ENCODE peak calls at places on chromosomes 5 and 9, in eight cellular contexts. B is Right ventricle myocardium superior; N is naive B cell; Q is left colon; G is WTC11; R is T-helper 17 cell; H is activated CD4-positive, alpha-beta T cell treated with anti-CD3 and anti-CD28 coated beads, Interleukin-2, amount 10 ng/mL, durations not matched to agents 7 days and 5 days; O is stimulated activated CD8-positive, alpha-beta memory T cell treated with anti-CD3 and anti-CD28 coated beads, Interleukin-2, amount 100 ng/mL, for 48 hours. F is an unnamed sample.

GRCh38 chr5:79845448-79846197 is 145.4 kb downstream of the MTX3 start:
- DNase-seq in N (no peak), R (no peak), Q (no peak), G (no peak), O (no peak), B (no peak), H (peak), F (no peak)

GRCh38 chr9:99593621-99594020 is 228.1 kb upstream of the NR4A3 start:
- DNase-seq in R (no peak), Q (no peak), O (no peak), G (no peak), H (no peak), N (peak), B (no peak), F (no peak)

GRCh38 chr9:14924821-14925220 is 14.6 kb upstream of the FREM1 start:
- DNase-seq in R (no peak), N (no peak), G (no peak), B (no peak), O (no peak), H (no peak), Q (no peak), F (no peak)

GRCh38 chr5:10704949-10705621 is 55.9 kb downstream of the DAP start:
- DNase-seq in R (no peak), B (no peak), Q (no peak), G (no peak), N (no peak), H (no peak), O (no peak), F (no peak)

GRCh38 chr5:5881294-5881693 is 458.8 kb downstream of the ICE1 start:
- DNase-seq in G (peak), N (no peak), B (peak), H (no peak), R (no peak), Q (no peak), O (no peak), F (no peak)

GRCh38 chr9:103617046-103617445 is 477.1 kb upstream of the SMC2 start:
- DNase-seq in R (no peak), G (no peak), O (no peak), N (no peak), H (no peak), Q (no peak), B (no peak), F (no peak)

GRCh38 chr9:2086971-2087370 is 71.8 kb downstream of the SMARCA2 start:
- DNase-seq in O (no peak), N (no peak), H (no peak), R (no peak), B (no peak), G (no peak), Q (no peak), F (no peak)

GRCh38 chr9:93949073-93949693 is 6.0 kb downstream of the BARX1 start:
- DNase-seq in Q (no peak), G (peak), N (no peak), H (no peak), B (no peak), O (no peak), R (no peak), F (no peak)

GRCh38 chr9:116059466-116059865 is 94.1 kb upstream of the PAPPA start:
- DNase-seq in O (no peak), N (no peak), B (no peak), Q (no peak), H (no peak), R (no peak), G (no peak), F (no peak)

GRCh38 chr5:133824661-133825254 is 143.7 kb downstream of the C5orf15 start:
- DNase-seq in G (no peak), B (no peak), R (no peak), Q (no peak), N (no peak), O (no peak), H (no peak), F (no peak)

GRCh38 chr5:115686692-115687054 is 60.8 kb upstream of the TMED7 start:
- DNase-seq in G (no peak), B (no peak), R (no peak), H (no peak), Q (no peak), N (no peak), O (no peak), F (no peak)

GRCh38 chr5:6755519-6755918 is 42.3 kb downstream of the TENT4A start:
- DNase-seq in O (no peak), B (no peak), R (no peak), N (no peak), H (no peak), G (no peak), Q (no peak), F (no peak)

GRCh38 chr5:68369436-68370125 is 154.0 kb downstream of the PIK3R1 start:
- DNase-seq in R (no peak), Q (no peak), N (peak), H (peak), B (no peak), O (peak), G (no peak), F (no peak)

GRCh38 chr5:140365282-140365681 is 5.3 kb downstream of the SLC4A9 start:
- DNase-seq in G (no peak), H (no peak), B (no peak), Q (no peak), O (no peak), R (no peak), N (no peak), F (no peak)

GRCh38 chr9:75909776-75910175 is 19.3 kb downstream of the PCSK5 start:
- DNase-seq in N (no peak), O (no peak), G (no peak), Q (no peak), R (no peak), H (no peak), B (no peak), F (no peak)

GRCh38 chr9:133227242-133227860 is 18.3 kb upstream of the OBP2B start:
- DNase-seq in Q (no peak), O (no peak), G (no peak), H (no peak), N (no peak), R (no peak), B (no peak), F (no peak)

GRCh38 chr5:72204946-72205345 is 97.7 kb downstream of the MAP1B start:
- DNase-seq in Q (no peak), G (no peak), H (no peak), O (no peak), R (no peak), N (no peak), B (no peak), F (no peak)

GRCh38 chr9:116230233-116230632 is 76.6 kb downstream of the PAPPA start:
- DNase-seq in B (no peak), H (no peak), Q (no peak), R (no peak), G (no peak), N (no peak), O (no peak), F (no peak)

GRCh38 chr9:20625003-20625349 is 2.7 kb upstream of the MLLT3 start:
- DNase-seq in N (no peak), G (no peak), B (no peak), Q (no peak), R (no peak), H (no peak), O (no peak), F (no peak)

GRCh38 chr9:38176256-38176655 is 107.2 kb upstream of the SHB start:
- DNase-seq in N (no peak), Q (no peak), H (no peak), B (no peak), O (no peak), G (no peak), R (no peak), F (no peak)

GRCh38 chr5:1543398-1544293 is 19.9 kb upstream of the LPCAT1 start:
- DNase-seq in G (no peak), B (no peak), O (no peak), Q (no peak), N (no peak), R (no peak), H (no peak), F (no peak)

GRCh38 chr9:37511006-37511714 is 25.4 kb downstream of the POLR1E start:
- DNase-seq in O (no peak), H (no peak), B (no peak), N (no peak), Q (no peak), R (no peak), G (peak), F (no peak)

GRCh38 chr5:179235416-179236400 is 109.6 kb downstream of the ADAMTS2 start:
- DNase-seq in O (no peak), R (no peak), N (no peak), H (no peak), G (peak), Q (no peak), B (no peak), F (peak)

GRCh38 chr5:173045481-173045880 is 10.7 kb upstream of the CREBRF start:
- DNase-seq in H (no peak), O (no peak), R (no peak), G (peak), Q (no peak), B (no peak), N (no peak), F (no peak)

GRCh38 chr9:81414836-81415235 is 274.5 kb downstream of the TLE1 start:
- DNase-seq in Q (no peak), B (no peak), H (no peak), O (no peak), R (no peak), N (no peak), G (no peak), F (no peak)

GRCh38 chr5:88092938-88093635 is 175.6 kb downstream of the TMEM161B start:
- DNase-seq in R (no peak), B (no peak), H (no peak), O (no peak), G (no peak), Q (no peak), N (no peak), F (no peak)

GRCh38 chr9:94079236-94079635 is 5.0 kb upstream of the PTPDC1 start:
- DNase-seq in B (no peak), H (no peak), G (no peak), N (no peak), Q (no peak), O (no peak), R (no peak), F (no peak)

GRCh38 chr5:6080436-6080835 is 297.9 kb downstream of the MED10 start:
- DNase-seq in G (no peak), O (no peak), Q (no peak), B (no peak), N (no peak), R (no peak), H (no peak), F (no peak)

GRCh38 chr5:37198066-37198465 is 51.1 kb downstream of the CPLANE1 start:
- DNase-seq in H (peak), R (no peak), B (no peak), O (no peak), Q (no peak), N (no peak), G (no peak), F (no peak)

GRCh38 chr5:89343666-89344065 is 460.7 kb upstream of the MEF2C start:
- DNase-seq in N (peak), B (no peak), O (no peak), G (no peak), Q (peak), H (no peak), R (no peak), F (no peak)

F was measured in left cardiac atrium.